ENCODE peak calls at places on chromosome 18, in four cellular contexts. U, M, H and E are unnamed samples.

GRCh38 chr18:41936471-41937134 is 18.4 kb upstream of the PIK3C3 start:
- DNase-seq in M (no peak), U (no peak), H (no peak), E (no peak)

GRCh38 chr18:50869150-50869549 is 9.8 kb upstream of the ME2 start:
- DNase-seq in U (no peak), M (no peak), H (no peak), E (no peak)

GRCh38 chr18:72868666-72869661 is 1.2 kb upstream of the NETO1 start:
- DNase-seq in U (no peak), H (no peak), M (no peak), E (no peak)

GRCh38 chr18:74387362-74387761 is 69.7 kb downstream of the DIPK1C start:
- DNase-seq in U (no peak), H (no peak), M (no peak), E (no peak)

GRCh38 chr18:23401400-23402347 is 51.4 kb upstream of the RIOK3 start:
- DNase-seq in M (no peak), U (peak), H (no peak), E (peak)

GRCh38 chr18:12944724-12945123 is 3.1 kb upstream of the SEH1L start:
- DNase-seq in U (peak), M (peak), H (no peak), E (no peak)

GRCh38 chr18:53943463-53943862 is 281.0 kb downstream of the MBD2 start:
- DNase-seq in M (no peak), U (no peak), H (no peak), E (no peak)

GRCh38 chr18:63290456-63291200 is 28.9 kb downstream of the BCL2 start:
- DNase-seq in U (no peak), H (no peak), M (no peak), E (no peak)

GRCh38 chr18:78822171-78822570 is 157.4 kb upstream of the SALL3 start:
- DNase-seq in U (no peak), H (no peak), M (no peak), E (no peak)

GRCh38 chr18:78924301-78925192 is 55.1 kb upstream of the SALL3 start:
- DNase-seq in U (no peak), H (no peak), M (peak), E (no peak)

GRCh38 chr18:49185636-49186035 is 234.9 kb upstream of the SMAD7 start:
- DNase-seq in M (no peak), U (no peak), H (no peak), E (no peak)

GRCh38 chr18:63162271-63163014 is 157.1 kb downstream of the BCL2 start:
- DNase-seq in U (no peak), M (no peak), H (no peak), E (no peak)

GRCh38 chr18:79940126-79940813 is 11.2 kb downstream of the SLC66A2 start:
- DNase-seq in H (no peak), U (no peak), M (peak), E (no peak)

GRCh38 chr18:8798996-8799395 is 93.6 kb downstream of the MTCL1 start:
- DNase-seq in H (peak), M (no peak), U (no peak), E (no peak)

GRCh38 chr18:12278153-12278764 is 24.1 kb downstream of the CIDEA start:
- DNase-seq in M (no peak), U (no peak), H (no peak), E (no peak)

GRCh38 chr18:58313491-58314032 is 269.5 kb downstream of the NEDD4L start:
- DNase-seq in U (no peak), M (no peak), H (no peak), E (no peak)

GRCh38 chr18:43830905-43831304 is 553.6 kb upstream of the SYT4 start:
- DNase-seq in U (no peak), H (no peak), M (no peak), E (no peak)

GRCh38 chr18:46152808-46153617 is 48.8 kb downstream of the HAUS1 start:
- DNase-seq in U (no peak), M (no peak), H (no peak), E (no peak)

GRCh38 chr18:21115519-21116411 is 4.2 kb upstream of the ROCK1 start:
- DNase-seq in U (no peak), H (no peak), M (no peak), E (peak)